ENCODE peak calls at places on chromosome 12, in nine cellular contexts. One of them, this sample, is unnamed.

GRCh38 chr12:93223440-93224426 is 154.0 kb upstream of the NUDT4 start:
- DNase-seq in H9: no peak
- DNase-seq in left lung: no peak
- DNase-seq in GM10248: no peak
- DNase-seq in astrocyte of the spinal cord: no peak
- DNase-seq in activated CD4-positive, alpha-beta T cell treated with anti-CD3 and anti-CD28 coated beads, Interleukin-2, amount 50 U/mL, for 1 hour: no peak
- DNase-seq in endothelial cell: no peak
- DNase-seq in midbrain: no peak
- DNase-seq in T-helper 1 cell: no peak
- DNase-seq in this sample: no peak

GRCh38 chr12:49476091-49476490 is 62.7 kb upstream of the KCNH3 start:
- DNase-seq in H9: peak
- DNase-seq in left lung: no peak
- DNase-seq in GM10248: no peak
- DNase-seq in astrocyte of the spinal cord: no peak
- DNase-seq in activated CD4-positive, alpha-beta T cell treated with anti-CD3 and anti-CD28 coated beads, Interleukin-2, amount 50 U/mL, for 1 hour: no peak
- DNase-seq in endothelial cell: no peak
- DNase-seq in midbrain: no peak
- DNase-seq in T-helper 1 cell: no peak
- DNase-seq in this sample: no peak

GRCh38 chr12:129830796-129831195 is 73.0 kb downstream of the TMEM132D start:
- DNase-seq in H9: peak
- DNase-seq in left lung: no peak
- DNase-seq in GM10248: no peak
- DNase-seq in astrocyte of the spinal cord: no peak
- DNase-seq in activated CD4-positive, alpha-beta T cell treated with anti-CD3 and anti-CD28 coated beads, Interleukin-2, amount 50 U/mL, for 1 hour: no peak
- DNase-seq in endothelial cell: no peak
- DNase-seq in midbrain: no peak
- DNase-seq in T-helper 1 cell: no peak
- DNase-seq in this sample: no peak

GRCh38 chr12:47033081-47033480 is 46.3 kb upstream of the PCED1B start:
- DNase-seq in H9: peak
- DNase-seq in left lung: peak
- DNase-seq in GM10248: no peak
- DNase-seq in astrocyte of the spinal cord: no peak
- DNase-seq in activated CD4-positive, alpha-beta T cell treated with anti-CD3 and anti-CD28 coated beads, Interleukin-2, amount 50 U/mL, for 1 hour: no peak
- DNase-seq in endothelial cell: no peak
- DNase-seq in midbrain: no peak
- DNase-seq in T-helper 1 cell: no peak
- DNase-seq in this sample: peak

GRCh38 chr12:108798551-108799221 is 58.7 kb downstream of the SSH1 start:
- DNase-seq in H9: no peak
- DNase-seq in left lung: no peak
- DNase-seq in GM10248: no peak
- DNase-seq in astrocyte of the spinal cord: peak
- DNase-seq in activated CD4-positive, alpha-beta T cell treated with anti-CD3 and anti-CD28 coated beads, Interleukin-2, amount 50 U/mL, for 1 hour: no peak
- DNase-seq in endothelial cell: no peak
- DNase-seq in midbrain: peak
- DNase-seq in T-helper 1 cell: no peak
- DNase-seq in this sample: no peak

GRCh38 chr12:125683748-125684381 is 618.6 kb downstream of the AACS start:
- DNase-seq in H9: peak
- DNase-seq in left lung: no peak
- DNase-seq in GM10248: peak
- DNase-seq in astrocyte of the spinal cord: no peak
- DNase-seq in activated CD4-positive, alpha-beta T cell treated with anti-CD3 and anti-CD28 coated beads, Interleukin-2, amount 50 U/mL, for 1 hour: no peak
- DNase-seq in endothelial cell: peak
- DNase-seq in midbrain: peak
- DNase-seq in T-helper 1 cell: no peak
- DNase-seq in this sample: peak

GRCh38 chr12:115166698-115167315 is 482.8 kb upstream of the TBX3 start:
- DNase-seq in H9: no peak
- DNase-seq in left lung: no peak
- DNase-seq in GM10248: no peak
- DNase-seq in astrocyte of the spinal cord: peak
- DNase-seq in activated CD4-positive, alpha-beta T cell treated with anti-CD3 and anti-CD28 coated beads, Interleukin-2, amount 50 U/mL, for 1 hour: no peak
- DNase-seq in endothelial cell: no peak
- DNase-seq in midbrain: no peak
- DNase-seq in T-helper 1 cell: no peak
- DNase-seq in this sample: no peak

GRCh38 chr12:112941528-112942335 is 3.5 kb downstream of the OAS3 start:
- DNase-seq in H9: no peak
- DNase-seq in left lung: no peak
- DNase-seq in GM10248: no peak
- DNase-seq in astrocyte of the spinal cord: no peak
- DNase-seq in activated CD4-positive, alpha-beta T cell treated with anti-CD3 and anti-CD28 coated beads, Interleukin-2, amount 50 U/mL, for 1 hour: no peak
- DNase-seq in endothelial cell: no peak
- DNase-seq in midbrain: no peak
- DNase-seq in T-helper 1 cell: no peak
- DNase-seq in this sample: no peak

GRCh38 chr12:109356586-109356985 is 8.9 kb downstream of the MYO1H start:
- DNase-seq in H9: no peak
- DNase-seq in left lung: no peak
- DNase-seq in GM10248: no peak
- DNase-seq in astrocyte of the spinal cord: no peak
- DNase-seq in activated CD4-positive, alpha-beta T cell treated with anti-CD3 and anti-CD28 coated beads, Interleukin-2, amount 50 U/mL, for 1 hour: no peak
- DNase-seq in endothelial cell: no peak
- DNase-seq in midbrain: no peak
- DNase-seq in T-helper 1 cell: no peak
- DNase-seq in this sample: no peak

GRCh38 chr12:77104792-77105191 is 39.4 kb upstream of the E2F7 start:
- DNase-seq in H9: no peak
- DNase-seq in left lung: no peak
- DNase-seq in GM10248: no peak
- DNase-seq in astrocyte of the spinal cord: no peak
- DNase-seq in activated CD4-positive, alpha-beta T cell treated with anti-CD3 and anti-CD28 coated beads, Interleukin-2, amount 50 U/mL, for 1 hour: no peak
- DNase-seq in endothelial cell: no peak
- DNase-seq in midbrain: no peak
- DNase-seq in T-helper 1 cell: no peak
- DNase-seq in this sample: no peak

GRCh38 chr12:3996322-3996721 is 123.1 kb upstream of the PARP11 start:
- DNase-seq in H9: no peak
- DNase-seq in left lung: no peak
- DNase-seq in GM10248: no peak
- DNase-seq in astrocyte of the spinal cord: no peak
- DNase-seq in activated CD4-positive, alpha-beta T cell treated with anti-CD3 and anti-CD28 coated beads, Interleukin-2, amount 50 U/mL, for 1 hour: no peak
- DNase-seq in endothelial cell: no peak
- DNase-seq in midbrain: no peak
- DNase-seq in T-helper 1 cell: no peak
- DNase-seq in this sample: no peak

GRCh38 chr12:89060133-89060532 is 292.2 kb downstream of the DUSP6 start:
- DNase-seq in H9: no peak
- DNase-seq in left lung: no peak
- DNase-seq in GM10248: no peak
- DNase-seq in astrocyte of the spinal cord: peak
- DNase-seq in activated CD4-positive, alpha-beta T cell treated with anti-CD3 and anti-CD28 coated beads, Interleukin-2, amount 50 U/mL, for 1 hour: no peak
- DNase-seq in endothelial cell: no peak
- DNase-seq in midbrain: no peak
- DNase-seq in T-helper 1 cell: no peak
- DNase-seq in this sample: no peak

GRCh38 chr12:98973395-98973794 is 328.3 kb downstream of the APAF1 start:
- DNase-seq in H9: no peak
- DNase-seq in left lung: no peak
- DNase-seq in GM10248: no peak
- DNase-seq in astrocyte of the spinal cord: peak
- DNase-seq in activated CD4-positive, alpha-beta T cell treated with anti-CD3 and anti-CD28 coated beads, Interleukin-2, amount 50 U/mL, for 1 hour: no peak
- DNase-seq in endothelial cell: no peak
- DNase-seq in midbrain: no peak
- DNase-seq in T-helper 1 cell: no peak
- DNase-seq in this sample: no peak

GRCh38 chr12:102479984-102480383 is 379 bp downstream of the IGF1 start:
- DNase-seq in H9: no peak
- DNase-seq in left lung: no peak
- DNase-seq in GM10248: no peak
- DNase-seq in astrocyte of the spinal cord: no peak
- DNase-seq in activated CD4-positive, alpha-beta T cell treated with anti-CD3 and anti-CD28 coated beads, Interleukin-2, amount 50 U/mL, for 1 hour: no peak
- DNase-seq in endothelial cell: no peak
- DNase-seq in midbrain: no peak
- DNase-seq in T-helper 1 cell: no peak
- DNase-seq in this sample: no peak

GRCh38 chr12:6644903-6645302 is 2.3 kb downstream of the ACRBP start:
- DNase-seq in H9: peak
- DNase-seq in left lung: no peak
- DNase-seq in GM10248: no peak
- DNase-seq in astrocyte of the spinal cord: no peak
- DNase-seq in activated CD4-positive, alpha-beta T cell treated with anti-CD3 and anti-CD28 coated beads, Interleukin-2, amount 50 U/mL, for 1 hour: no peak
- DNase-seq in endothelial cell: peak
- DNase-seq in midbrain: peak
- DNase-seq in T-helper 1 cell: no peak
- DNase-seq in this sample: no peak

GRCh38 chr12:30219047-30219446 is 435.3 kb upstream of the TMTC1 start:
- DNase-seq in H9: no peak
- DNase-seq in left lung: no peak
- DNase-seq in GM10248: no peak
- DNase-seq in astrocyte of the spinal cord: peak
- DNase-seq in activated CD4-positive, alpha-beta T cell treated with anti-CD3 and anti-CD28 coated beads, Interleukin-2, amount 50 U/mL, for 1 hour: no peak
- DNase-seq in endothelial cell: no peak
- DNase-seq in midbrain: no peak
- DNase-seq in T-helper 1 cell: no peak
- DNase-seq in this sample: no peak

GRCh38 chr12:49975370-49975761 is 2.6 kb downstream of the AQP6 start:
- DNase-seq in H9: peak
- DNase-seq in left lung: no peak
- DNase-seq in GM10248: no peak
- DNase-seq in astrocyte of the spinal cord: no peak
- DNase-seq in activated CD4-positive, alpha-beta T cell treated with anti-CD3 and anti-CD28 coated beads, Interleukin-2, amount 50 U/mL, for 1 hour: no peak
- DNase-seq in endothelial cell: no peak
- DNase-seq in midbrain: no peak
- DNase-seq in T-helper 1 cell: no peak
- DNase-seq in this sample: peak

This sample was measured in upper lobe of right lung.